ENCODE peak calls at places on chromosome 10, in ten cellular contexts. M, Z, X, J, P, U, E, V, S and W are unnamed samples.

GRCh38 chr10:127986543-127987466 is 79.9 kb downstream of the PTPRE start:
- DNase-seq in X (no peak), U (no peak), J (no peak), P (no peak), E (no peak), S (no peak), M (no peak), Z (no peak), V (peak), W (no peak)

GRCh38 chr10:25076501-25077197 is 60.2 kb downstream of the THNSL1 start:
- DNase-seq in S (no peak), J (no peak), P (no peak), M (no peak), X (peak), U (no peak), V (no peak), Z (no peak), E (no peak), W (no peak)

GRCh38 chr10:75187961-75188426 is 22.6 kb upstream of the VDAC2 start:
- DNase-seq in E (peak), Z (peak), X (peak), P (no peak), J (peak), M (peak), S (peak), U (peak), V (peak), W (peak)

GRCh38 chr10:127534074-127534473 is 15.0 kb upstream of the NPS start:
- DNase-seq in U (no peak), X (no peak), P (no peak), E (no peak), J (no peak), V (no peak), S (no peak), Z (no peak), M (no peak), W (no peak)

GRCh38 chr10:119522747-119523426 is 19.6 kb downstream of the RGS10 start:
- DNase-seq in J (no peak), E (no peak), U (peak), M (no peak), S (no peak), Z (peak), X (no peak), P (no peak), V (no peak), W (no peak)

GRCh38 chr10:69636626-69637550 is 6.8 kb downstream of the FAM241B start:
- DNase-seq in M (no peak), U (peak), Z (no peak), P (no peak), X (no peak), V (no peak), J (no peak), S (no peak), E (peak), W (peak)

GRCh38 chr10:69628876-69629275 is 1.2 kb upstream of the FAM241B start:
- DNase-seq in X (no peak), E (no peak), J (no peak), U (no peak), P (no peak), M (no peak), V (no peak), S (no peak), Z (peak), W (no peak)

GRCh38 chr10:117617664-117618063 is 75.1 kb downstream of the EMX2 start:
- DNase-seq in V (no peak), S (no peak), X (no peak), J (no peak), M (no peak), E (no peak), P (no peak), Z (no peak), U (no peak), W (no peak)

GRCh38 chr10:17787087-17787942 is 21.8 kb upstream of the MRC1 start:
- DNase-seq in M (no peak), Z (no peak), X (peak), V (peak), J (peak), S (no peak), P (no peak), E (peak), U (peak), W (peak)

GRCh38 chr10:116403740-116404250 is 23.9 kb upstream of the PNLIPRP3 start:
- DNase-seq in J (no peak), V (no peak), P (no peak), Z (no peak), E (no peak), U (no peak), S (no peak), M (no peak), X (no peak), W (no peak)

GRCh38 chr10:36446873-36447272 is 678.5 kb upstream of the ANKRD30A start:
- DNase-seq in U (no peak), M (no peak), V (no peak), E (no peak), P (no peak), J (no peak), X (no peak), Z (no peak), S (no peak), W (no peak)

GRCh38 chr10:125283191-125283590 is 122.8 kb upstream of the CTBP2 start:
- DNase-seq in X (no peak), P (no peak), U (no peak), V (no peak), Z (no peak), M (no peak), S (no peak), J (no peak), E (no peak), W (no peak)

GRCh38 chr10:974038-974784 is 14.0 kb upstream of the GTPBP4 start:
- DNase-seq in Z (peak), U (no peak), V (no peak), E (peak), S (no peak), P (no peak), X (peak), J (peak), M (no peak), W (no peak)

GRCh38 chr10:120188950-120189349 is 268.1 kb upstream of the PLPP4 start:
- DNase-seq in M (no peak), X (no peak), P (no peak), U (no peak), J (no peak), Z (no peak), E (no peak), S (no peak), V (no peak), W (no peak)

GRCh38 chr10:61623101-61623500 is 39.6 kb upstream of the CABCOCO1 start:
- DNase-seq in X (peak), E (no peak), J (no peak), V (no peak), S (no peak), M (no peak), P (no peak), Z (no peak), U (no peak), W (peak)

GRCh38 chr10:11858093-11858492 is 34.9 kb downstream of the PROSER2 start:
- DNase-seq in V (no peak), P (no peak), E (no peak), X (no peak), S (no peak), J (no peak), Z (no peak), U (no peak), M (no peak), W (no peak)

GRCh38 chr10:106935978-106936451 is 228.5 kb downstream of the SORCS1 start:
- DNase-seq in U (no peak), Z (no peak), J (no peak), S (no peak), P (no peak), M (no peak), X (no peak), V (no peak), E (no peak), W (no peak)

GRCh38 chr10:77913090-77913489 is 13.5 kb downstream of the DLG5 start:
- DNase-seq in E (no peak), S (no peak), Z (no peak), P (no peak), X (no peak), M (no peak), U (no peak), V (no peak), J (no peak), W (no peak)

GRCh38 chr10:62690703-62691102 is 113.8 kb upstream of the ADO start:
- DNase-seq in U (no peak), P (no peak), M (no peak), S (no peak), E (peak), V (no peak), J (peak), X (no peak), Z (no peak), W (no peak)

GRCh38 chr10:109933984-109934565 is 10.8 kb upstream of the XPNPEP1 start:
- DNase-seq in E (no peak), S (no peak), V (peak), U (no peak), Z (no peak), P (no peak), M (no peak), J (peak), X (peak), W (peak)

GRCh38 chr10:21617267-21617666 is 83.2 kb downstream of the MLLT10 start:
- DNase-seq in E (no peak), Z (no peak), M (no peak), U (no peak), P (no peak), X (no peak), S (no peak), V (peak), J (peak), W (peak)

GRCh38 chr10:51311232-51311631 is 236.9 kb downstream of the PRKG1 start:
- DNase-seq in X (no peak), Z (no peak), M (no peak), J (peak), U (no peak), P (no peak), S (no peak), E (no peak), V (peak), W (no peak)

GRCh38 chr10:70343312-70343711 is 39.1 kb downstream of the LRRC20 start:
- DNase-seq in E (no peak), M (no peak), P (no peak), Z (no peak), U (no peak), J (no peak), X (no peak), S (no peak), V (no peak), W (no peak)

GRCh38 chr10:23310443-23310842 is 34.2 kb downstream of the C10orf67 start:
- DNase-seq in X (no peak), J (no peak), U (no peak), E (no peak), S (no peak), V (peak), M (no peak), P (no peak), Z (no peak), W (no peak)

GRCh38 chr10:43322321-43322720 is 49.1 kb upstream of the FXYD4 start:
- DNase-seq in S (no peak), J (no peak), M (no peak), V (no peak), X (no peak), P (no peak), E (peak), Z (peak), U (no peak), W (no peak)

GRCh38 chr10:123945506-123945905 is 53.9 kb upstream of the CPXM2 start:
- DNase-seq in M (no peak), U (peak), P (no peak), E (peak), J (peak), Z (no peak), V (peak), S (no peak), X (no peak), W (peak)

GRCh38 chr10:47364366-47364765 is 16.2 kb downstream of the RBP3 start:
- DNase-seq in U (no peak), M (no peak), E (no peak), P (no peak), Z (no peak), V (no peak), S (no peak), J (no peak), X (no peak), W (no peak)

GRCh38 chr10:131647789-131648188 is 253.0 kb upstream of the PPP2R2D start:
- DNase-seq in J (no peak), P (no peak), M (no peak), V (no peak), Z (no peak), S (no peak), U (no peak), X (no peak), E (no peak), W (no peak)

GRCh38 chr10:52019078-52019644 is 294.9 kb upstream of the DKK1 start:
- DNase-seq in S (no peak), V (no peak), J (no peak), X (no peak), P (no peak), M (no peak), E (no peak), U (no peak), Z (no peak), W (no peak)

GRCh38 chr10:116988311-116988710 is 16.7 kb downstream of the SHTN1 start:
- DNase-seq in E (no peak), U (no peak), P (no peak), S (no peak), Z (no peak), X (no peak), M (no peak), J (no peak), V (no peak), W (no peak)

GRCh38 chr10:116084166-116084565 is 188.8 kb downstream of the GFRA1 start:
- DNase-seq in M (no peak), V (no peak), Z (no peak), X (peak), P (no peak), S (no peak), U (no peak), E (no peak), J (no peak), W (no peak)

GRCh38 chr10:129921065-129921670 is 42.9 kb downstream of the EBF3 start:
- DNase-seq in X (no peak), Z (no peak), P (no peak), V (no peak), J (no peak), M (no peak), U (no peak), S (no peak), E (no peak), W (no peak)

GRCh38 chr10:86110156-86110786 is 256.3 kb downstream of the GRID1 start:
- DNase-seq in M (no peak), E (no peak), X (no peak), Z (no peak), V (no peak), U (no peak), P (no peak), J (no peak), S (no peak), W (no peak)

GRCh38 chr10:113381906-113382562 is 170.8 kb upstream of the HABP2 start:
- DNase-seq in E (no peak), X (peak), M (no peak), U (no peak), P (no peak), Z (no peak), S (no peak), V (peak), J (peak), W (peak)

GRCh38 chr10:74669210-74669609 is 157.2 kb upstream of the KAT6B start:
- DNase-seq in P (no peak), S (no peak), J (no peak), V (peak), Z (no peak), X (no peak), U (no peak), E (no peak), M (no peak), W (no peak)

GRCh38 chr10:31706921-31707571 is 221.6 kb downstream of the ARHGAP12 start:
- DNase-seq in P (peak), Z (peak), U (no peak), S (no peak), E (no peak), V (no peak), M (peak), J (no peak), X (no peak), W (no peak)

GRCh38 chr10:43395571-43396060 is 13.4 kb downstream of the HNRNPF start:
- DNase-seq in V (no peak), J (no peak), E (no peak), M (no peak), X (peak), S (peak), P (no peak), Z (no peak), U (no peak), W (no peak)

GRCh38 chr10:86868353-86868752 is 89.1 kb downstream of the MMRN2 start:
- DNase-seq in S (no peak), E (no peak), J (no peak), X (peak), P (no peak), M (no peak), V (no peak), Z (no peak), U (no peak), W (no peak)

GRCh38 chr10:114632869-114633715 is 25.0 kb downstream of the ABLIM1 start:
- DNase-seq in J (peak), Z (peak), V (peak), U (peak), X (peak), P (peak), E (peak), M (peak), S (peak), W (peak)
- H3K4me3 ChIP-seq in J (no peak), Z (no peak), V (peak), U (peak), X (no peak), P (peak), E (peak), M (peak), S (no peak), W (peak)

GRCh38 chr10:58409956-58410610 is 24.9 kb downstream of the TFAM start:
- DNase-seq in P (no peak), E (no peak), J (no peak), U (no peak), X (no peak), S (no peak), Z (no peak), V (no peak), M (no peak), W (no peak)

GRCh38 chr10:58414270-58415041 is 29.2 kb downstream of the TFAM start:
- DNase-seq in X (peak), S (no peak), P (no peak), E (peak), V (peak), U (no peak), J (peak), M (no peak), Z (no peak), W (peak)

GRCh38 chr10:58412502-58412961 is 27.3 kb downstream of the TFAM start:
- DNase-seq in P (no peak), U (no peak), S (no peak), V (peak), Z (no peak), J (peak), M (no peak), X (peak), E (peak), W (peak)

DNA sequence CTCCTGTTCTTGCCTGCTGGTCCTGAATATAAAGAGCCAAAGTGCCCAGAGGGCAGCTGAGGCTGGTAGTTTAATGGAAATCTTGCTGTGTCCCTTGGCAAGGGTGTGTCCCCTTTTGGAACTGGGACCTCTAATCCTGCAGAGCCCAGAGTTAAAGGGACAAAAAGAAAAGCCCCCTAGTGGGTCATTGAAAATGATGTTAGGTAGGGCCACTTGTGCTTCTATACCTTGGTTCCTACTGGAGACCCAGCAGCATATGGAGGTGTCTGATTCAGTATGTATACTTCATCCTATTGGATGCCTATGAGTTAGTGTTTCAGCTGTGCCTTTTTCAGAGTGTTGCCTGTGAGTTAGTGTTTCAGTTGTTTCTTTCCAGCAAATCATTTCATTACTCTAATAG is 30.5 kb downstream of the TFAM start:
- DNase-seq in X (no peak), S (no peak), U (no peak), P (no peak), V (no peak), E (no peak), M (no peak), J (no peak), Z (no peak), W (no peak)
- TF ChIP-seq CTCF in X (no peak), S (no peak), U (no peak), P (no peak), V (no peak), E (no peak), M (no peak), J (no peak), Z (no peak), W (no peak)

DNA sequence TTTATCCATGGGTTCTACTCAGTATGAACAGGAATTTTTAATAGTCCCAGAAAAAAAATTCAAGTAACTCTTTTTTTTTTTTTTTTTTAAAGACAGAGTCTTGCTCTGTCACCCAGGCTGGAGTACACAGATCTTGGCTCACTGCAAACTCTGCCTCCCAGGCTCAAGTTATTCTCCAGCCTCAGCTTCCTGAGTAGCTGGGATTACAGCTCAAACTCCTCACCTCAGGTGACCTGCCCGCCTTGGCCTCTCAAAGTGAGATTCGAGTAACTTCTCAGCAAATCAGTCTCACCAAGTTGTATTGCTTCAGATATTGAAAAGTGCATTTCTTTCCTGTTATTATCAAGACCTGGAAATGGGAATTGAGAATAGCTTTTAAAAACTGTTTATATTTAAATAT is 281.2 kb upstream of the MINDY3 start:
- DNase-seq in P (no peak), X (no peak), M (no peak), E (no peak), U (no peak), S (no peak), V (no peak), Z (no peak), J (no peak), W (no peak)
- H3K4me3 ChIP-seq in P (no peak), X (no peak), M (no peak), E (no peak), U (no peak), S (no peak), V (no peak), Z (no peak), J (no peak), W (no peak)

DNA sequence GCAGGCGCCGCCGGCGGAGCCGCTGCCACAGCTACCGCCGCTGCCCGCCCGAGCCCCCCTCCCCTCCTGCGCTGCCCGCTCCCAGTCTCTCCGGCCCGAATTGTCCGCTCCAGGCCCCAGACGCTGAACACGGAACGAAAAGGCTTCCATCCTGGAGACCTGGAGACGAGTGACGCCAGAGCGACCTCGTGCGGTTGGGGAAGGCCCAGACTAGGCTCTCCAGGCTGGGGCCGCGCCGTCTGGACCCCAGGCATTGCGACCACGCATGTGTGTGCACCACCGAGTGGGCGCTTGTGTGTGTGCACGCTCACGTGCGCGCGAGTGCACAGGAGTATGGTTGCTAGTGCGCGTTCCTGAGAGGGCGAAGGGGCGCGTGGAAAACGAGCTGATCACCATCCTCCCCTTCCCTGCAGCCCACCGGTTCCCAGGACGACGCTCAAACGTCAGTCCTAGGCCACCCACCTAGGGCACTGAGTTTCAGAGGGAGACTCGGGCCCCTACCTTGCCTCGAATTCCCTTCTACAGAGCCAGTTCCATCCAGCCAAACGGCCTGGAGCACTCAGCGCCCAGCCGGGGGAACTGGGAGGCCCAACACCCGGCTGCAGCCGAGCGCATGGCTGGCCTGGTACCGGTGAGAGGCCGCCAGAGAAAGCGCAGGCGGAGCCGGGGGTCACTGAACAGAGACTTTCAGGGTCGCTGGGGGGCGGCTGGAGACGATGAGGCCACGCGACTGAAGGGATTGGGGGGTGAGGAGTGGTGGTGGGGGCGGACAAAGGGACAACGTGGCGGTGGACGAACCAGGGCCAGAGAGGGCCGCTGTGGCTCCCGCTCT is 11.6 kb downstream of the LBX1 start:
- DNase-seq in M (no peak), S (no peak), V (peak), P (no peak), J (peak), Z (no peak), E (peak), U (no peak), X (no peak), W (peak)
- TF ChIP-seq CTCF in M (no peak), S (no peak), V (peak), P (no peak), J (no peak), Z (no peak), E (peak), U (no peak), X (peak), W (peak)